ENCODE peak calls at places on chromosomes 11 and 22, in ten cellular contexts. N, S, W, I, J, Q, V, C, Z and G are unnamed samples.

GRCh38 chr11:127493330-127493729 is 492.8 kb upstream of the KIRREL3 start:
- DNase-seq in N (peak; percentile 6), S (peak; percentile 22), W (peak; percentile 16), I (no peak), J (no peak), Q (no peak), V (peak; percentile 0), C (no peak), Z (no peak), G (no peak)

GRCh38 chr22:49203863-49204598 is 623.6 kb downstream of the BRD1 start:
- DNase-seq in N (no peak), S (no peak), W (no peak), I (no peak), J (no peak), Q (peak; percentile 20), V (no peak), C (no peak), Z (peak; percentile 32), G (peak; percentile 65)

GRCh38 chr22:45478108-45478771 is 24.4 kb upstream of the FBLN1 start:
- DNase-seq in N (peak; percentile 64), S (peak; percentile 56), W (no peak), I (peak; percentile 55), J (peak; percentile 67), Q (no peak), V (peak; percentile 30), C (peak; percentile 98), Z (no peak), G (no peak)

GRCh38 chr11:61787928-61788491 is 4.4 kb downstream of the TMEM258 start:
- DNase-seq in N (peak; percentile 33), S (peak; percentile 56), W (peak; percentile 37), I (peak; percentile 85), J (peak; percentile 81), Q (no peak), V (peak; percentile 88), C (peak; percentile 58), Z (peak; percentile 44), G (no peak)

GRCh38 chr11:67054851-67055523 is 1.7 kb upstream of the RHOD start:
- DNase-seq in N (peak; percentile 99), S (peak; percentile 100), W (no peak), I (peak; percentile 96), J (peak; percentile 83), Q (peak; percentile 93), V (peak; percentile 79), C (peak; percentile 61), Z (no peak), G (no peak)

GRCh38 chr22:31876156-31877035 is 67.9 kb upstream of the YWHAH start:
- DNase-seq in N (peak; percentile 56), S (peak; percentile 72), W (no peak), I (no peak), J (no peak), Q (no peak), V (no peak), C (peak; percentile 86), Z (no peak), G (no peak)

GRCh38 chr11:35166369-35167360 is 27.7 kb downstream of the CD44 start:
- DNase-seq in N (peak; percentile 97), S (peak; percentile 98), W (no peak), I (peak; percentile 57), J (peak; percentile 77), Q (no peak), V (peak; percentile 55), C (peak; percentile 95), Z (peak; percentile 68), G (no peak)

GRCh38 chr11:117884994-117885393 is 8.5 kb upstream of the FXYD6 start:
- DNase-seq in N (no peak), S (peak; percentile 16), W (no peak), I (no peak), J (peak; percentile 24), Q (no peak), V (peak; percentile 40), C (peak; percentile 51), Z (no peak), G (no peak)

GRCh38 chr11:68965901-68966868 is 14.6 kb downstream of the MRGPRD start:
- DNase-seq in N (no peak), S (no peak), W (no peak), I (no peak), J (no peak), Q (no peak), V (no peak), C (no peak), Z (peak; percentile 33), G (peak; percentile 56)

GRCh38 chr22:25564979-25565677 is 653 bp downstream of the GRK3 start:
- DNase-seq in N (peak; percentile 11), S (peak; percentile 28), W (peak; percentile 40), I (peak; percentile 3), J (no peak), Q (peak; percentile 76), V (peak; percentile 31), C (no peak), Z (peak; percentile 81), G (no peak)

GRCh38 chr11:17798253-17798652 is 63.7 kb downstream of the KCNC1 start:
- DNase-seq in N (peak; percentile 98), S (peak; percentile 99), W (no peak), I (no peak), J (no peak), Q (no peak), V (no peak), C (no peak), Z (no peak), G (no peak)

GRCh38 chr11:69601346-69601975 is 39.5 kb upstream of the CCND1 start:
- DNase-seq in N (no peak), S (no peak), W (no peak), I (no peak), J (no peak), Q (no peak), V (no peak), C (no peak), Z (no peak), G (no peak)

GRCh38 chr11:122242731-122243130 is 126.7 kb upstream of the BLID start:
- DNase-seq in N (no peak), S (no peak), W (no peak), I (no peak), J (no peak), Q (no peak), V (no peak), C (no peak), Z (no peak), G (no peak)

GRCh38 chr11:44979536-44980399 is 29.1 kb upstream of the TP53I11 start:
- DNase-seq in N (peak; percentile 91), S (peak; percentile 87), W (no peak), I (peak; percentile 75), J (peak; percentile 29), Q (peak; percentile 89), V (no peak), C (no peak), Z (peak; percentile 92), G (peak; percentile 82)

GRCh38 chr22:29030016-29030617 is 31.5 kb downstream of the C22orf31 start:
- DNase-seq in N (peak; percentile 42), S (peak; percentile 22), W (no peak), I (no peak), J (peak; percentile 24), Q (no peak), V (peak; percentile 36), C (peak; percentile 28), Z (no peak), G (no peak)

GRCh38 chr11:30406978-30407762 is 84.3 kb downstream of the ARL14EP start:
- DNase-seq in N (no peak), S (no peak), W (no peak), I (no peak), J (no peak), Q (no peak), V (no peak), C (no peak), Z (no peak), G (no peak)

GRCh38 chr11:131511794-131512193 is 141.4 kb downstream of the NTM start:
- DNase-seq in N (peak; percentile 29), S (peak; percentile 22), W (peak; percentile 23), I (no peak), J (peak; percentile 12), Q (no peak), V (peak; percentile 25), C (peak; percentile 10), Z (no peak), G (no peak)
- TF ChIP-seq CTCF in N (peak; percentile 79), S (peak; percentile 70), W (peak; percentile 67), I (no peak), J (no peak), Q (peak; percentile 54), V (peak; percentile 58), C (peak; percentile 38), Z (peak; percentile 65), G (peak; percentile 77)

DNA sequence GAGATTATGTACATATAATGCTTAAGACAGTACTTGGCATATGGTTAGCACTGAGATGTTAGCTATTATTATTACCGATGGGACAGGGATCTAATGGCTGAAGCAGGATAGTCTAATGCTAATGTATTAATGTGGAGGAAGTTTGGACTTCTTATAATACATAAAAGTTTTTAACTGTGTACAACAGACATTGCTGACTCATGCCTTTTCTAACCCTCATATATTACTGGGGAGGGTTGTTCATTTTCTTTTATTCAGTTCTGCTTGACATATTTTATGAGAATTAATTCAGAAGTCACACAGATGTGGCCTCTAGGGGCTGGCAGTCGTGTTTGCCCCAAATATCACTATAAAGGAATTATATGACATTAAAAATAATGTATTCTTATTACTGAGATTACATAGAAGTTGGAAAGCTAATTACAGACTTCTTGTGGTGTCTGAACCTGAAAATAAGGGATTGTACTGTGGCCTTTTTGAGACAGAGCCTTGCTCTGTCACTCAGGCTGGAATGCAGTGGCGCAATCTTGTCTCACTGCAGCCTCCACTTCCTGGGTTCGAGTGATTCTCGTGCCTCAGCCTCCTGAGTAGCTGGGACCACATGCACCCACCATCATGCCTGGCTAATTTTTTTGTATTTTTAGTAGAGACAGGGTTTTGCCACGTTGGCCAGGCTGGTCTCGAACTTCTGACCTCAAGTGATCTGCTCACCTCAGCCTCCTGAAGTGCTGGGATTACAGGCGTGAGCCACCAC is 10.1 kb downstream of the CCDC90B start:
- DNase-seq in N (no peak), S (no peak), W (no peak), I (no peak), J (no peak), Q (no peak), V (no peak), C (no peak), Z (no peak), G (no peak)
- TF ChIP-seq CTCF in N (no peak), S (no peak), W (no peak), I (no peak), J (no peak), Q (no peak), V (no peak), C (no peak), Z (no peak), G (no peak)

GRCh38 chr11:38824573-38824972 is 2226.5 kb upstream of the RAG2 start:
- DNase-seq in N (peak; percentile 32), S (peak; percentile 39), W (no peak), I (no peak), J (peak; percentile 20), Q (no peak), V (peak; percentile 25), C (no peak), Z (no peak), G (no peak)
- TF ChIP-seq CTCF in N (peak; percentile 25), S (peak; percentile 27), W (peak; percentile 52), I (no peak), J (peak; percentile 47), Q (no peak), V (peak; percentile 31), C (no peak), Z (no peak), G (peak; percentile 62)

DNA sequence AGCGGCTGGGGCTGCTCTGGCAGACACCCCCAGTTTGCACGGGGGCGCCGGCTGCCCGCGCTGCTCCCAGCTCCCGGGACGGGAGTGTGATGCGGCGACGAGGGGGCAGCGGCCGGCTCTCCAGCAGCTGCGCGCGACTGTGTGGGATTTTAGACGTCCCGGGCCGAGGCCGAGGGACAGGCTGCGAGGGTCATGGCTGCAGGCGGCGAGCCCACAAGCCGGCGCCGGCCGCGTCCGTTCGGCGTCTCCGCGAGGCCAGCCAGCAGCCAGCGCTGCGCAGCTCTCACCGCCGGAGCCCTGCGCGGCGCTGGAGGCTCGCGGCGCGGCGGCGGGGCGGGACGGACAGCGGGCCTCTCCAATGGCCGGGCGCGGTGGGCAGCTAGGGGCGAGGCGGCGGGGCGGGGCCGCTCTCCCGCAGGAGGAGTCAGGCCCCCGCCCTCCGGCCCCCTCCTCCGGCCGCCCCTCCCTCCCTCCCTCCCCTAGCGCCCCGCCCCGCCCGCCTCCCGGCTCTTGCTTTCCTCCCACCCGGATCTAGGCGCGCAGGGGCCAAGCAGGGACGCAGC is at the start of gene FZD4:
- DNase-seq in N (peak; percentile 49), S (peak; percentile 90), W (peak; percentile 79), I (peak; percentile 78), J (peak; percentile 95), Q (peak; percentile 93), V (peak; percentile 95), C (peak; percentile 75), Z (peak; percentile 97), G (peak; percentile 95)
- TF ChIP-seq CTCF in N (no peak), S (no peak), W (no peak), I (no peak), J (no peak), Q (no peak), V (no peak), C (no peak), Z (no peak), G (no peak)